ENCODE peak calls at places on chromosomes 6 and 20, in seven cellular contexts. K is HCT116; B is right cardiac atrium; P is esophagus squamous epithelium; S is CD4-positive, alpha-beta memory T cell; H is neural progenitor cell; N is small intestine. E is an unnamed sample. For H3K4me1 and H3K27me3, the result is how much of the 10 kb centered on the place peaks cover.

GRCh38 chr6:52074155-52074554 is 13.3 kb downstream of the PKHD1 start:
- DNase-seq in K (no peak), B (no peak), P (no peak), S (no peak), H (no peak), N (no peak), E (no peak)

GRCh38 chr20:59258103-59258705 is 42.2 kb upstream of the EDN3 start:
- DNase-seq in K (no peak), B (no peak), P (no peak), S (no peak), H (no peak), N (peak), E (no peak)

GRCh38 chr20:3808544-3808943 is 11.8 kb upstream of the AP5S1 start:
- DNase-seq in K (no peak), B (no peak), P (no peak), S (no peak), H (no peak), N (no peak), E (no peak)

GRCh38 chr6:157075549-157076426 is 247.5 kb downstream of the TMEM242 start:
- DNase-seq in K (peak), B (no peak), P (no peak), S (peak), H (no peak), N (no peak), E (no peak)

GRCh38 chr6:168527451-168528210 is 86.6 kb downstream of the SMOC2 start:
- DNase-seq in K (no peak), B (no peak), P (no peak), S (no peak), H (no peak), N (no peak), E (no peak)

GRCh38 chr6:32933661-32934085 is 7.2 kb downstream of the HLA-DMB start:
- DNase-seq in K (peak), B (peak), P (no peak), S (peak), H (peak), N (peak), E (peak)

GRCh38 chr6:74967821-74968220 is 238.0 kb downstream of the COL12A1 start:
- DNase-seq in K (no peak), B (no peak), P (no peak), S (no peak), H (no peak), N (no peak), E (no peak)

GRCh38 chr6:141141870-141142269 is 990.9 kb upstream of the GJE1 start:
- DNase-seq in K (no peak), B (no peak), P (no peak), S (no peak), H (no peak), N (no peak), E (no peak)

GRCh38 chr6:169454204-169454871 is 200.7 kb upstream of the THBS2 start:
- DNase-seq in K (no peak), B (no peak), P (no peak), S (no peak), H (no peak), N (peak), E (no peak)

GRCh38 chr6:106115231-106115630 is 29.1 kb downstream of the PRDM1 start:
- DNase-seq in K (no peak), B (no peak), P (no peak), S (no peak), H (no peak), N (no peak), E (no peak)

GRCh38 chr6:11424395-11425050 is 113.0 kb upstream of the TMEM170B start:
- DNase-seq in K (no peak), B (no peak), P (no peak), S (no peak), H (no peak), N (no peak), E (no peak)

GRCh38 chr6:142544199-142544838 is 242.5 kb downstream of the ADGRG6 start:
- DNase-seq in K (no peak), B (no peak), P (no peak), S (no peak), H (no peak), N (no peak), E (no peak)

GRCh38 chr6:4322846-4323309 is 187.5 kb upstream of the ECI2 start:
- DNase-seq in K (no peak), B (no peak), P (no peak), S (no peak), H (no peak), N (peak), E (no peak)

GRCh38 chr6:125904871-125905270 is 51.7 kb upstream of the HINT3 start:
- DNase-seq in K (no peak), B (no peak), P (no peak), S (peak), H (no peak), N (no peak), E (no peak)

GRCh38 chr6:168232528-168232927 is 87.0 kb downstream of the DACT2 start:
- DNase-seq in K (no peak), B (no peak), P (no peak), S (no peak), H (no peak), N (no peak), E (no peak)

GRCh38 chr6:159107451-159108260 is 61.5 kb upstream of the FNDC1 start:
- DNase-seq in K (no peak), B (no peak), P (no peak), S (peak), H (no peak), N (peak), E (no peak)

GRCh38 chr6:125749864-125750691 is 646 bp downstream of the HEY2 start:
- DNase-seq in K (no peak), B (peak), P (no peak), S (no peak), H (peak), N (peak), E (no peak)

GRCh38 chr6:91081452-91082067 is 494.7 kb upstream of the MAP3K7 start:
- DNase-seq in K (peak), B (no peak), P (no peak), S (no peak), H (peak), N (peak), E (peak)

GRCh38 chr6:10520468-10520867 is 683 bp upstream of the GCNT2 start:
- DNase-seq in K (no peak), B (no peak), P (no peak), S (no peak), H (no peak), N (no peak), E (no peak)

GRCh38 chr6:79353226-79353625 is 118.7 kb upstream of the HMGN3 start:
- DNase-seq in K (no peak), B (no peak), P (no peak), S (no peak), H (no peak), N (no peak), E (no peak)

GRCh38 chr6:87808005-87808757 is 106.1 kb upstream of the AKIRIN2 start:
- DNase-seq in K (no peak), B (no peak), P (no peak), S (no peak), H (no peak), N (no peak), E (no peak)

GRCh38 chr6:34138924-34139323 is 7.0 kb downstream of the GRM4 start:
- DNase-seq in K (no peak), B (no peak), P (no peak), S (no peak), H (peak), N (no peak), E (no peak)

GRCh38 chr6:34142046-34142445 is 3.8 kb downstream of the GRM4 start:
- DNase-seq in K (no peak), B (peak), P (no peak), S (no peak), H (no peak), N (no peak), E (no peak)

GRCh38 chr6:34142599-34142998 is 3.3 kb downstream of the GRM4 start:
- DNase-seq in K (no peak), B (peak), P (no peak), S (no peak), H (peak), N (peak), E (no peak)

GRCh38 chr6:34138191-34138590 is 7.7 kb downstream of the GRM4 start:
- DNase-seq in K (no peak), B (no peak), P (no peak), S (no peak), H (no peak), N (no peak), E (no peak)

GRCh38 chr6:34140075-34140474 is 5.8 kb downstream of the GRM4 start:
- DNase-seq in K (no peak), B (no peak), P (no peak), S (no peak), H (no peak), N (no peak), E (no peak)
- H3K4me1 ChIP-seq in K (under half), B (under half), P (under half), S (under half), H (under half), N (under half), E (under half)

GRCh38 chr20:23049933-23050838 is 714 bp upstream of the THBD start:
- DNase-seq in K (no peak), B (peak), P (no peak), S (no peak), H (peak), N (peak), E (no peak)

GRCh38 chr20:23050847-23051627 is 1.6 kb upstream of the THBD start:
- DNase-seq in K (peak), B (peak), P (peak), S (no peak), H (peak), N (peak), E (no peak)

GRCh38 chr20:23048283-23049200 is 930 bp downstream of the THBD start:
- DNase-seq in K (no peak), B (peak), P (no peak), S (no peak), H (peak), N (peak), E (no peak)

GRCh38 chr20:23049201-23049932 is at the start of gene THBD:
- DNase-seq in K (no peak), B (peak), P (no peak), S (no peak), H (peak), N (peak), E (no peak)

GRCh38 chr20:23052904-23053303 is 3.4 kb upstream of the THBD start:
- DNase-seq in K (no peak), B (no peak), P (no peak), S (no peak), H (no peak), N (no peak), E (no peak)
- H3K27me3 ChIP-seq in K (under half), B (under half), P (under half), S (under half), H (half or more), N (under half), E (under half)

GRCh38 chr20:51220293-51220706 is 197.4 kb upstream of the KCNG1 start:
- DNase-seq in K (no peak), B (peak), P (no peak), S (no peak), H (peak), N (peak), E (peak)

GRCh38 chr20:51219544-51219943 is 196.6 kb upstream of the KCNG1 start:
- DNase-seq in K (no peak), B (no peak), P (no peak), S (no peak), H (no peak), N (no peak), E (no peak)

GRCh38 chr20:51221791-51222408 is 199.0 kb upstream of the KCNG1 start:
- DNase-seq in K (peak), B (no peak), P (no peak), S (no peak), H (peak), N (peak), E (peak)

GRCh38 chr20:51223163-51223562 is 200.3 kb upstream of the KCNG1 start:
- DNase-seq in K (no peak), B (no peak), P (no peak), S (no peak), H (no peak), N (no peak), E (no peak)

GRCh38 chr20:51221103-51221502 is 198.2 kb upstream of the KCNG1 start:
- DNase-seq in K (no peak), B (no peak), P (no peak), S (no peak), H (no peak), N (no peak), E (no peak)
- H3K4me3 ChIP-seq in K (no peak), B (no peak), P (no peak), S (no peak), H (no peak), N (no peak), E (no peak)

GRCh38 chr6:36442083-36442670 is 477 bp downstream of the PXT1 start:
- DNase-seq in K (no peak), B (no peak), P (no peak), S (no peak), H (no peak), N (no peak), E (no peak)
- H3K4me1 ChIP-seq in K (under half), B (under half), P (under half), S (half or more), H (under half), N (under half), E (under half)

DNA sequence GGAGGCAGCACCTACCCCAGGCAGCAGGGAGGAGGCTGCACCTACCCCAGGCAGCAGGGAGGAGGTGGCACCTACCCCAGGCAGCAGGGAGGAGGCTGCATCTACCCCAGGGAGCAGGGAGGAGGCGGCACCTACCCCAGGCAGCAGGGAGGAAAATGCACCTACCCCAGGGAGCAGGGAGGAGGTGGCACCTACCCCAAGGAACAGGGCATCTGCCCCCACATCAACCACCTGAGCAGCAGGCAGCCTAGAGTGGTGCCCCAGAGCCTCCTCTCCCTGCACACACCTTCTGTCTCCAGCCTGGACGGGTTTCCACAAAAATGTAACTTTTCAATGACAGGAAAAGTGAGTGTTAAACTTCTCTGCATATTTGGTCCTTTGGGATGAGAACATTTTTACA is 10.2 kb downstream of the KCNQ2 start:
- DNase-seq in K (no peak), B (no peak), P (no peak), S (no peak), H (no peak), N (no peak), E (no peak)
- H3K27me3 ChIP-seq in K (under half), B (under half), P (under half), S (under half), H (under half), N (under half), E (under half)

DNA sequence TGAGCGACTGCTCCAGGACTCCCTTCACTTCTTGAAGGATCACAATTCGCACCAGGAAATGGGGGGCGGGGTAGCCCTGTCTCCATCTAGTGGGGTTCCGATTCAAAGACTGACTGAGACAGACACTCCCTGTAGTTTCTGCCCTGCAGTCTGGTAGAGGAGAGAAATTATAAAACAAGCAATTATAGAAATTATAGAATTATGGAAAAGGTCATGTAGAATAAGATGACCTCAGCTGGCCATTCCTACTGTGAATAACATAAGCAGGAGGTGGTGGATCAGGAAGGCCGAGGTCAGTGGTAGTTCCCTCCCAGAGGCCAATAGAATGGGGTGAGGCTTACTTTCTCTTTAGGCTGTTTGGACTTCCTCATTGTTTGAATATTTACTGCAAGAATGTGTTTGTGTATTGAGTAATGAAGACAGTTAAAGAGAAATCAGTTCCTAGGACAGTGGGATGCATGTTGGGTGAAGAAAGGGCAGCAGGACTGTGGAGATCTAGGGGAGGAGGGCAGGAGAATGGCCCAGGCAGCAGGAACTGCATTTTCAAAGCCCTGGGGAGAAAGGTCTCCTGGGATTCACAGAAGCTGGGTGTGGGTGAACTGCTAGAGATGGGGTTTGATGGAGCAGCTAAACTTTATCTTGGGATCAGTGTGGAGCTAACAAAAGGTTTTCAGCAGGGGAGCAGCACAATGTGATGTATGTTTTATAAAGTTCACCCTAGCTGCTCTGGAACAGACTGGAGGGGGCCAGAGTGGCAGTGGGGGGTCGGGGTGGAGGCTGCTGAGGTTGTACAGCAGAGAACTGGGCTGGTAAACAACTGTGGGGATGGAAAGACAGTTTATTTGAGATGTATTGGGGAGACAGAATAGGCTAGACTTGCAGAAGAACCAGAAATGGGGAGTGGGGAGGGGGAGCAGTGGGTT is 2.1 kb downstream of the ZNF341 start:
- DNase-seq in K (no peak), B (no peak), P (no peak), S (no peak), H (no peak), N (peak), E (peak)
- H3K4me3 ChIP-seq in K (peak), B (no peak), P (no peak), S (no peak), H (no peak), N (no peak), E (no peak)

GRCh38 chr20:32764000-32764960 is 2.1 kb downstream of the DNMT3B start:
- DNase-seq in K (no peak), B (no peak), P (no peak), S (no peak), H (peak), N (no peak), E (peak)
- H3K4me1 ChIP-seq in K (under half), B (under half), P (under half), S (under half), H (under half), N (under half), E (under half)

DNA sequence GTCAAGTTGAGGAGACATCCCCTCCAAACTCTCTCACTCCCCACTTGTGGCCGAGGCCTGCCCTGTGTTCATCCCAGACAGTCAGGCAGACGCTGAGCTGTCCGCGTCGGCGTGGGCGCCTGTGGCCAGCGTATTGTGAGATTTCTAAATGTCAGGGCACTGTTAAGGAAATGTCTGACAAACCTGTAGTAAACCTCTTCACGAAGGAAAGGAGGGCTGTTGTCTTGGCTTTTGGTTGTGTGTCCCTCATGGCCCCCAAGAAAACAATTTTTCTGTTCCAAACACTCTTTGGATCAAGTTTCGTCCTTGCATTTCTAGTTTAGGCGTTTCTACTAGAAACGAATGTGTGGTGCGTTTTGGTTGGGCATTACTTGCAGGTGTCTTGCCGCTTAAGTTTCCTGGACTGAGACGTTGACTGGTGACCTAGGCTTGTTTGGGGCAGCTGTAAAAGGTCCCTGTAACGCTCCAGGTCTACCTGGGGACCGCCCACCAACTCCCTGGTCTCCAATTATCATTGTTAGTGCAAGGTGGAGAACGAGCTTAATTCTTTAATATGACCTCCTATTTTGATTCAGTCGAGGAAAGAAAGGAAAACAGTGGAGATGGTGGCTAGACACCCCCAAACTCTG is 8.7 kb upstream of the POU3F2 start:
- DNase-seq in K (no peak), B (no peak), P (no peak), S (no peak), H (peak), N (no peak), E (no peak)
- H3K27me3 ChIP-seq in K (under half), B (under half), P (under half), S (half or more), H (half or more), N (under half), E (under half)

DNA sequence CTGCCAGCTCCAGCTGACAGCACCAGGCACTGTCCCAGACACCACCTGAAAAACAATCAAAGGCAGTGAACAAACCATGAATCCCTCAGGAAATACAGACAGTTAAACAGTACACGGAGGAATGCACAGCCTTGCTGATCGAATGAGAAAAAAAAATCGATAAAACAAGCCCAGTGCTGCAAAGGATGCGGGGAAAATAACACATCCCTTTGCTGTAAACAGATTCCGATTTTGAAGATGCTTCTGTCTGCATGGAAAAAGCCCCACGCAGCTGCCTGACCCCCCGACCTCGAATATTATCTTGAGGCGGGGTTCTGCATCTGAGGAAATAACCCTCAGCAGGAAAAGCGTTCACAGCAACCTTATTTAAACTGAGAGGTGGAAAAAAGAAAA is 43.9 kb downstream of the RBM38 start:
- DNase-seq in K (no peak), B (no peak), P (no peak), S (no peak), H (no peak), N (no peak), E (no peak)
- H3K4me3 ChIP-seq in K (no peak), B (no peak), P (no peak), S (no peak), H (no peak), N (no peak), E (no peak)

DNA sequence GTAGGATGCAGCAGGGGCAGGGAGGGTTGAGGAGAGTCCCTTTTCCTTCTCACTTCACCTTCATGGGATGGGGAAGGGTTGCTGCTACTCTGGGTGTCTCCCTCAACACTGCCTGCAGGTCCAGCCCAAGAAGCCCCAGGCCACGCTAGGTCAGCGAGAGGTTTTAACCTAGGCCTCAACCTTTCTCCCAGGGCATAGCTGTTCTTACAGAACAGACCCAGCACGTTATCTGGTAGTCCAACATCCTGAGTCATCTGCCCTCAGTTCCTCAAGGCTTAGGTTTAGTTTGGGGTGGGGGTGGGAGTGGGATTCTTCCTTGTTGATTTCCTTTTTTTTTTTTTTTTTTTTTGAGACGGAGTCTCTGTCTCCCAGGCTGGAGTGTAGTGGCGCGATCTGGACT is 15.8 kb downstream of the LRRC73 start:
- DNase-seq in K (no peak), B (no peak), P (no peak), S (no peak), H (no peak), N (no peak), E (no peak)
- H3K4me1 ChIP-seq in K (under half), B (under half), P (under half), S (under half), H (under half), N (under half), E (under half)